ENCODE peak calls at places on chromosomes 3 and 15, in ten cellular contexts. One of them, this sample, is unnamed.

GRCh38 chr15:91853968-91854943 is 748 bp downstream of the SLCO3A1 start:
- DNase-seq in astrocyte of the spinal cord: peak; percentile 10
- DNase-seq in heart left ventricle: peak; percentile 59
- DNase-seq in fibroblast of pulmonary artery: peak; percentile 11
- DNase-seq in cardiac fibroblast: no peak
- DNase-seq in dorsolateral prefrontal cortex: no peak
- DNase-seq in mucosa of descending colon: peak; percentile 74
- DNase-seq in mesothelial cell of epicardium: no peak
- DNase-seq in MCF 10A: peak; percentile 29
- DNase-seq in right lobe of liver: peak; percentile 55
- DNase-seq in this sample: no peak

GRCh38 chr15:93835378-93835777 is 396.0 kb upstream of the MCTP2 start:
- DNase-seq in fibroblast of pulmonary artery: no peak
- DNase-seq in mesothelial cell of epicardium: no peak
- DNase-seq in right lobe of liver: no peak
- DNase-seq in astrocyte of the spinal cord: no peak
- DNase-seq in dorsolateral prefrontal cortex: no peak
- DNase-seq in MCF 10A: no peak
- DNase-seq in heart left ventricle: no peak
- DNase-seq in mucosa of descending colon: no peak
- DNase-seq in cardiac fibroblast: no peak
- DNase-seq in this sample: no peak

GRCh38 chr15:77499087-77499765 is 78.5 kb downstream of the HMG20A start:
- DNase-seq in MCF 10A: no peak
- DNase-seq in fibroblast of pulmonary artery: no peak
- DNase-seq in mucosa of descending colon: no peak
- DNase-seq in dorsolateral prefrontal cortex: no peak
- DNase-seq in astrocyte of the spinal cord: no peak
- DNase-seq in cardiac fibroblast: no peak
- DNase-seq in mesothelial cell of epicardium: peak; percentile 11
- DNase-seq in heart left ventricle: no peak
- DNase-seq in right lobe of liver: no peak
- DNase-seq in this sample: no peak

GRCh38 chr3:38553071-38553470 is 56.9 kb downstream of the EXOG start:
- DNase-seq in heart left ventricle: no peak
- DNase-seq in MCF 10A: no peak
- DNase-seq in dorsolateral prefrontal cortex: no peak
- DNase-seq in cardiac fibroblast: no peak
- DNase-seq in astrocyte of the spinal cord: no peak
- DNase-seq in mesothelial cell of epicardium: no peak
- DNase-seq in fibroblast of pulmonary artery: no peak
- DNase-seq in mucosa of descending colon: no peak
- DNase-seq in right lobe of liver: no peak
- DNase-seq in this sample: no peak

GRCh38 chr3:64049832-64050231 is 26.5 kb upstream of the PSMD6 start:
- DNase-seq in MCF 10A: no peak
- DNase-seq in dorsolateral prefrontal cortex: no peak
- DNase-seq in heart left ventricle: no peak
- DNase-seq in mesothelial cell of epicardium: no peak
- DNase-seq in right lobe of liver: no peak
- DNase-seq in mucosa of descending colon: no peak
- DNase-seq in fibroblast of pulmonary artery: no peak
- DNase-seq in cardiac fibroblast: no peak
- DNase-seq in astrocyte of the spinal cord: no peak
- DNase-seq in this sample: no peak

GRCh38 chr3:176554791-176555330 is 642.4 kb downstream of the TBL1XR1 start:
- DNase-seq in cardiac fibroblast: no peak
- DNase-seq in fibroblast of pulmonary artery: no peak
- DNase-seq in dorsolateral prefrontal cortex: no peak
- DNase-seq in mucosa of descending colon: no peak
- DNase-seq in mesothelial cell of epicardium: no peak
- DNase-seq in MCF 10A: no peak
- DNase-seq in heart left ventricle: no peak
- DNase-seq in right lobe of liver: no peak
- DNase-seq in astrocyte of the spinal cord: no peak
- DNase-seq in this sample: no peak

GRCh38 chr3:66106788-66107187 is 68.1 kb upstream of the MAGI1 start:
- DNase-seq in mesothelial cell of epicardium: no peak
- DNase-seq in fibroblast of pulmonary artery: peak; percentile 36
- DNase-seq in astrocyte of the spinal cord: no peak
- DNase-seq in MCF 10A: no peak
- DNase-seq in heart left ventricle: no peak
- DNase-seq in dorsolateral prefrontal cortex: no peak
- DNase-seq in right lobe of liver: no peak
- DNase-seq in cardiac fibroblast: peak; percentile 45
- DNase-seq in mucosa of descending colon: no peak
- DNase-seq in this sample: no peak

GRCh38 chr3:20215636-20216035 is 29.6 kb upstream of the SGO1 start:
- DNase-seq in MCF 10A: no peak
- DNase-seq in cardiac fibroblast: no peak
- DNase-seq in astrocyte of the spinal cord: no peak
- DNase-seq in mesothelial cell of epicardium: no peak
- DNase-seq in heart left ventricle: no peak
- DNase-seq in right lobe of liver: no peak
- DNase-seq in dorsolateral prefrontal cortex: no peak
- DNase-seq in mucosa of descending colon: no peak
- DNase-seq in fibroblast of pulmonary artery: no peak
- DNase-seq in this sample: no peak

GRCh38 chr15:29044506-29044905 is 158.7 kb downstream of the APBA2 start:
- DNase-seq in cardiac fibroblast: peak; percentile 11
- DNase-seq in MCF 10A: no peak
- DNase-seq in right lobe of liver: no peak
- DNase-seq in mucosa of descending colon: no peak
- DNase-seq in heart left ventricle: no peak
- DNase-seq in fibroblast of pulmonary artery: no peak
- DNase-seq in dorsolateral prefrontal cortex: no peak
- DNase-seq in mesothelial cell of epicardium: no peak
- DNase-seq in astrocyte of the spinal cord: peak; percentile 66
- DNase-seq in this sample: no peak

GRCh38 chr15:69852482-69853275 is 245.0 kb downstream of the TLE3 start:
- DNase-seq in heart left ventricle: no peak
- DNase-seq in MCF 10A: no peak
- DNase-seq in astrocyte of the spinal cord: peak; percentile 65
- DNase-seq in dorsolateral prefrontal cortex: no peak
- DNase-seq in mucosa of descending colon: no peak
- DNase-seq in right lobe of liver: no peak
- DNase-seq in mesothelial cell of epicardium: no peak
- DNase-seq in cardiac fibroblast: peak; percentile 26
- DNase-seq in fibroblast of pulmonary artery: peak; percentile 71
- DNase-seq in this sample: no peak

GRCh38 chr3:186742618-186743335 is 25.6 kb downstream of the KNG1 start:
- DNase-seq in astrocyte of the spinal cord: no peak
- DNase-seq in heart left ventricle: no peak
- DNase-seq in dorsolateral prefrontal cortex: no peak
- DNase-seq in MCF 10A: no peak
- DNase-seq in mesothelial cell of epicardium: no peak
- DNase-seq in cardiac fibroblast: no peak
- DNase-seq in mucosa of descending colon: no peak
- DNase-seq in fibroblast of pulmonary artery: no peak
- DNase-seq in right lobe of liver: no peak
- DNase-seq in this sample: no peak

GRCh38 chr3:187368765-187369450 is 723 bp downstream of the RTP4 start:
- DNase-seq in mucosa of descending colon: no peak
- DNase-seq in mesothelial cell of epicardium: no peak
- DNase-seq in dorsolateral prefrontal cortex: no peak
- DNase-seq in right lobe of liver: no peak
- DNase-seq in astrocyte of the spinal cord: no peak
- DNase-seq in fibroblast of pulmonary artery: no peak
- DNase-seq in heart left ventricle: no peak
- DNase-seq in MCF 10A: no peak
- DNase-seq in cardiac fibroblast: no peak
- DNase-seq in this sample: no peak

GRCh38 chr15:91871138-91871537 is 17.6 kb downstream of the SLCO3A1 start:
- DNase-seq in cardiac fibroblast: no peak
- DNase-seq in MCF 10A: no peak
- DNase-seq in astrocyte of the spinal cord: no peak
- DNase-seq in fibroblast of pulmonary artery: no peak
- DNase-seq in mesothelial cell of epicardium: no peak
- DNase-seq in mucosa of descending colon: no peak
- DNase-seq in right lobe of liver: no peak
- DNase-seq in heart left ventricle: no peak
- DNase-seq in dorsolateral prefrontal cortex: no peak
- DNase-seq in this sample: no peak

GRCh38 chr3:102532901-102533300 is 98.1 kb downstream of the ZPLD1 start:
- DNase-seq in cardiac fibroblast: peak; percentile 29
- DNase-seq in MCF 10A: no peak
- DNase-seq in dorsolateral prefrontal cortex: no peak
- DNase-seq in mesothelial cell of epicardium: no peak
- DNase-seq in right lobe of liver: no peak
- DNase-seq in fibroblast of pulmonary artery: peak; percentile 46
- DNase-seq in astrocyte of the spinal cord: no peak
- DNase-seq in heart left ventricle: no peak
- DNase-seq in mucosa of descending colon: no peak
- DNase-seq in this sample: no peak

DNA sequence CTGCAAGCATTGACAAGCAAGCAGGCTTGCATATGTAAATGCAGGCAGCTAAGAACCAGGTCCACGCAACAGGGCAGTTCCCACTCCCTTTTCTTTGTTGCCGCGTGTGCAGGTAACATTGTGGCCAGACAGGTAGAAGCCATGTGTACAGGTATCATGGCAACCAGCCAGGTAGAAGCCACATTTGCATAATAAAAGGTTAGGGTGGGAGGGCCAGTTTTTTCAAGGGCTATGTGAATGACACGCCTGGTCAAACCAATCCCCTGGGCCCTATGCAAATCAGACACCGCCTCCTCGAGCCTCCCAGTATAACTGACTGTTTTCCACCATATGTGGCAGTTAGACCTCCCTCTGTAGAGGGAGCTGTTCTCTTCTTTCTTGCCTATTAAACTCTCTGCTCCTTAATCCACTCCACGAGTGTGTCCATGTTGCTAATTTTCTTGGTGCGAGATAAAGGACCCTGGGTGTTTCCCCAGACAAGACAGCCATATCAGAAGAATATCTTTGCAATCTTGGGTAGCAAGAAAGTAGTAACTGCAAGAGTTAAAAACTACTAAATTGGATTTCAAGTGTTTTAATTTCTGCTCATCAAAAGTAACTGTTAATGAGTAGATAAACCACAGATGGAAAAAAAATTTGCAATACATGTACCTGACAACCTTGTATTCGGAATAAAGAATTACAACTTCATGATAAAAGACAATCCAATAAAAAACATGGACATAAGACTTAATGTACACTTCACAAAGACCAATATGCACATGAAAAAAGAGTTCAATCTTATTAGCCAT is 21.8 kb downstream of the PCOLCE2 start:
- DNase-seq in mesothelial cell of epicardium: no peak
- DNase-seq in MCF 10A: peak; percentile 48
- DNase-seq in fibroblast of pulmonary artery: no peak
- DNase-seq in astrocyte of the spinal cord: no peak
- DNase-seq in cardiac fibroblast: peak; percentile 26
- DNase-seq in heart left ventricle: no peak
- DNase-seq in dorsolateral prefrontal cortex: no peak
- DNase-seq in mucosa of descending colon: no peak
- DNase-seq in right lobe of liver: no peak
- DNase-seq in this sample: no peak
- TF ChIP-seq CTCF in mesothelial cell of epicardium: no peak
- TF ChIP-seq CTCF in MCF 10A: no peak
- TF ChIP-seq CTCF in fibroblast of pulmonary artery: peak; percentile 8
- TF ChIP-seq CTCF in astrocyte of the spinal cord: no peak
- TF ChIP-seq CTCF in cardiac fibroblast: peak; percentile 6
- TF ChIP-seq CTCF in heart left ventricle: no peak
- TF ChIP-seq CTCF in dorsolateral prefrontal cortex: no peak
- TF ChIP-seq CTCF in mucosa of descending colon: no peak
- TF ChIP-seq CTCF in right lobe of liver: no peak
- TF ChIP-seq CTCF in this sample: peak; percentile 27

GRCh38 chr3:167406876-167407492 is 26.9 kb upstream of the ZBBX start:
- DNase-seq in cardiac fibroblast: peak; percentile 45
- DNase-seq in heart left ventricle: no peak
- DNase-seq in MCF 10A: peak; percentile 85
- DNase-seq in astrocyte of the spinal cord: peak; percentile 82
- DNase-seq in mesothelial cell of epicardium: peak; percentile 46
- DNase-seq in fibroblast of pulmonary artery: peak; percentile 70
- DNase-seq in mucosa of descending colon: no peak
- DNase-seq in dorsolateral prefrontal cortex: peak; percentile 77
- DNase-seq in right lobe of liver: no peak
- DNase-seq in this sample: no peak
- TF ChIP-seq CTCF in cardiac fibroblast: peak; percentile 21
- TF ChIP-seq CTCF in heart left ventricle: peak; percentile 44
- TF ChIP-seq CTCF in MCF 10A: peak; percentile 59
- TF ChIP-seq CTCF in astrocyte of the spinal cord: peak; percentile 64
- TF ChIP-seq CTCF in mesothelial cell of epicardium: peak; percentile 48
- TF ChIP-seq CTCF in fibroblast of pulmonary artery: peak; percentile 44
- TF ChIP-seq CTCF in mucosa of descending colon: no peak
- TF ChIP-seq CTCF in dorsolateral prefrontal cortex: peak; percentile 66
- TF ChIP-seq CTCF in right lobe of liver: peak; percentile 14
- TF ChIP-seq CTCF in this sample: peak; percentile 80

GRCh38 chr15:57635300-57635944 is 43.7 kb downstream of the MYZAP start:
- DNase-seq in right lobe of liver: no peak
- DNase-seq in heart left ventricle: peak; percentile 77
- DNase-seq in dorsolateral prefrontal cortex: no peak
- DNase-seq in MCF 10A: no peak
- DNase-seq in mucosa of descending colon: no peak
- DNase-seq in cardiac fibroblast: no peak
- DNase-seq in fibroblast of pulmonary artery: no peak
- DNase-seq in astrocyte of the spinal cord: no peak
- DNase-seq in mesothelial cell of epicardium: no peak
- DNase-seq in this sample: no peak
- TF ChIP-seq CTCF in right lobe of liver: no peak
- TF ChIP-seq CTCF in heart left ventricle: peak; percentile 2
- TF ChIP-seq CTCF in dorsolateral prefrontal cortex: no peak
- TF ChIP-seq CTCF in MCF 10A: no peak
- TF ChIP-seq CTCF in mucosa of descending colon: no peak
- TF ChIP-seq CTCF in cardiac fibroblast: no peak
- TF ChIP-seq CTCF in fibroblast of pulmonary artery: no peak
- TF ChIP-seq CTCF in astrocyte of the spinal cord: no peak
- TF ChIP-seq CTCF in mesothelial cell of epicardium: no peak
- TF ChIP-seq CTCF in this sample: no peak

GRCh38 chr15:86139828-86140227 is 60.2 kb downstream of the AGBL1 start:
- DNase-seq in right lobe of liver: no peak
- DNase-seq in fibroblast of pulmonary artery: no peak
- DNase-seq in mucosa of descending colon: no peak
- DNase-seq in cardiac fibroblast: no peak
- DNase-seq in astrocyte of the spinal cord: no peak
- DNase-seq in mesothelial cell of epicardium: no peak
- DNase-seq in heart left ventricle: no peak
- DNase-seq in dorsolateral prefrontal cortex: no peak
- DNase-seq in MCF 10A: no peak
- DNase-seq in this sample: no peak
- TF ChIP-seq CTCF in right lobe of liver: peak; percentile 5
- TF ChIP-seq CTCF in fibroblast of pulmonary artery: peak; percentile 1
- TF ChIP-seq CTCF in mucosa of descending colon: no peak
- TF ChIP-seq CTCF in cardiac fibroblast: no peak
- TF ChIP-seq CTCF in astrocyte of the spinal cord: peak; percentile 19
- TF ChIP-seq CTCF in mesothelial cell of epicardium: no peak
- TF ChIP-seq CTCF in heart left ventricle: no peak
- TF ChIP-seq CTCF in dorsolateral prefrontal cortex: no peak
- TF ChIP-seq CTCF in MCF 10A: peak; percentile 30
- TF ChIP-seq CTCF in this sample: peak; percentile 67

GRCh38 chr3:183966361-183966791 is 51.3 kb downstream of the ABCC5 start:
- DNase-seq in astrocyte of the spinal cord: no peak
- DNase-seq in fibroblast of pulmonary artery: no peak
- DNase-seq in heart left ventricle: no peak
- DNase-seq in MCF 10A: no peak
- DNase-seq in cardiac fibroblast: no peak
- DNase-seq in right lobe of liver: no peak
- DNase-seq in mucosa of descending colon: no peak
- DNase-seq in dorsolateral prefrontal cortex: no peak
- DNase-seq in mesothelial cell of epicardium: no peak
- DNase-seq in this sample: no peak

GRCh38 chr3:183968846-183969245 is 48.8 kb downstream of the ABCC5 start:
- DNase-seq in fibroblast of pulmonary artery: no peak
- DNase-seq in dorsolateral prefrontal cortex: no peak
- DNase-seq in heart left ventricle: no peak
- DNase-seq in astrocyte of the spinal cord: no peak
- DNase-seq in right lobe of liver: no peak
- DNase-seq in mesothelial cell of epicardium: no peak
- DNase-seq in cardiac fibroblast: peak; percentile 22
- DNase-seq in MCF 10A: no peak
- DNase-seq in mucosa of descending colon: no peak
- DNase-seq in this sample: no peak

GRCh38 chr3:183967693-183968092 is 50.0 kb downstream of the ABCC5 start:
- DNase-seq in cardiac fibroblast: no peak
- DNase-seq in mucosa of descending colon: no peak
- DNase-seq in MCF 10A: no peak
- DNase-seq in right lobe of liver: no peak
- DNase-seq in dorsolateral prefrontal cortex: no peak
- DNase-seq in mesothelial cell of epicardium: no peak
- DNase-seq in heart left ventricle: no peak
- DNase-seq in fibroblast of pulmonary artery: no peak
- DNase-seq in astrocyte of the spinal cord: no peak
- DNase-seq in this sample: no peak
- TF ChIP-seq CTCF in cardiac fibroblast: no peak
- TF ChIP-seq CTCF in mucosa of descending colon: no peak
- TF ChIP-seq CTCF in MCF 10A: no peak
- TF ChIP-seq CTCF in right lobe of liver: no peak
- TF ChIP-seq CTCF in dorsolateral prefrontal cortex: no peak
- TF ChIP-seq CTCF in mesothelial cell of epicardium: no peak
- TF ChIP-seq CTCF in heart left ventricle: no peak
- TF ChIP-seq CTCF in fibroblast of pulmonary artery: no peak
- TF ChIP-seq CTCF in astrocyte of the spinal cord: no peak
- TF ChIP-seq CTCF in this sample: no peak